ENCODE peak calls at places on chromosomes 13 and 19, in eight cellular contexts. Y is fibroblast of lung; M is activated CD4-positive, alpha-beta T cell treated with anti-CD3 and anti-CD28 coated beads, Interleukin-2, amount 10 ng/mL, durations not matched to agents 7 days and 5 days; D is stimulated activated CD8-positive, alpha-beta memory T cell treated with anti-CD3 and anti-CD28 coated beads, Interleukin-7, amount 100 ng/mL, for 1 hour; N is ureter; R is iPS-NIHi11; Q is GM13977; H is GM23338. V is an unnamed sample.

GRCh38 chr19:42508892-42509444 is 19.3 kb downstream of the CEACAM1 start:
- DNase-seq in Y (no peak), M (no peak), D (no peak), N (no peak), R (no peak), Q (peak), H (no peak), V (no peak)

GRCh38 chr19:5102520-5102919 is 133.6 kb downstream of the KDM4B start:
- DNase-seq in Y (no peak), M (no peak), D (no peak), N (no peak), R (no peak), Q (no peak), H (no peak), V (no peak)

GRCh38 chr19:772730-773436 is 22.0 kb downstream of the MISP start:
- DNase-seq in Y (no peak), M (no peak), D (no peak), N (no peak), R (peak), Q (no peak), H (peak), V (no peak)

GRCh38 chr13:22040810-22041364 is 370.0 kb downstream of the FGF9 start:
- DNase-seq in Y (no peak), M (no peak), D (no peak), N (no peak), R (no peak), Q (no peak), H (peak), V (no peak)

GRCh38 chr19:4284176-4284958 is 5.3 kb downstream of the SHD start:
- DNase-seq in Y (no peak), M (no peak), D (no peak), N (no peak), R (peak), Q (no peak), H (peak), V (peak)

GRCh38 chr13:30829788-30830637 is 76.1 kb upstream of the MEDAG start:
- DNase-seq in Y (no peak), M (no peak), D (no peak), N (no peak), R (no peak), Q (no peak), H (no peak), V (no peak)

GRCh38 chr13:42760949-42761348 is 20.4 kb upstream of the FAM216B start:
- DNase-seq in Y (peak), M (no peak), D (no peak), N (no peak), R (no peak), Q (no peak), H (no peak), V (no peak)

GRCh38 chr19:51595190-51595589 is 24.1 kb downstream of the ZNF175 start:
- DNase-seq in Y (no peak), M (no peak), D (no peak), N (no peak), R (no peak), Q (no peak), H (no peak), V (no peak)

GRCh38 chr13:51679616-51680015 is 95.4 kb downstream of the WDFY2 start:
- DNase-seq in Y (no peak), M (no peak), D (no peak), N (no peak), R (no peak), Q (no peak), H (no peak), V (no peak)

GRCh38 chr13:85241045-85241444 is 558.2 kb downstream of the SLITRK6 start:
- DNase-seq in Y (peak), M (no peak), D (no peak), N (no peak), R (peak), Q (no peak), H (no peak), V (no peak)

GRCh38 chr13:98693756-98694155 is 58.7 kb downstream of the SLC15A1 start:
- DNase-seq in Y (no peak), M (no peak), D (no peak), N (no peak), R (no peak), Q (no peak), H (no peak), V (peak)

GRCh38 chr13:32063622-32064233 is 32.2 kb downstream of the FRY start:
- DNase-seq in Y (no peak), M (no peak), D (no peak), N (no peak), R (no peak), Q (no peak), H (no peak), V (no peak)

V was measured in NCI-H82.